ENCODE peak calls at places on chromosomes 5 and 9, in seven cellular contexts. J is H1, H is mesendoderm, C is neuronal stem cell, X is IMR-90, F is mesenchymal stem cell, K is trophoblast cell. Y is an unnamed sample.

GRCh38 chr5:175347027-175347426 is 97.0 kb downstream of the DRD1 start:
- DNase-seq in J (no peak), C (no peak), X (peak), K (no peak), F (no peak), H (no peak), Y (no peak)

GRCh38 chr5:135631356-135631755 is 52.6 kb upstream of the CXCL14 start:
- DNase-seq in X (no peak), K (no peak), C (no peak), F (no peak), H (no peak), J (no peak), Y (no peak)

GRCh38 chr5:127941646-127942045 is 141.9 kb upstream of the SLC12A2 start:
- DNase-seq in C (peak), F (peak), J (no peak), X (no peak), H (no peak), K (peak), Y (no peak)

GRCh38 chr9:113687680-113688371 is 188.3 kb upstream of the ZNF618 start:
- DNase-seq in C (no peak), X (no peak), H (peak), J (no peak), F (peak), K (no peak), Y (no peak)

GRCh38 chr5:113447651-113448050 is 12.9 kb upstream of the TSSK1B start:
- DNase-seq in C (peak), F (no peak), X (no peak), J (no peak), H (no peak), K (peak), Y (no peak)

GRCh38 chr9:115671911-115672310 is 481.7 kb upstream of the PAPPA start:
- DNase-seq in J (no peak), H (no peak), X (no peak), F (no peak), C (no peak), K (no peak), Y (no peak)

GRCh38 chr9:89593776-89594427 is 10.9 kb upstream of the GADD45G start:
- DNase-seq in H (peak), F (peak), J (no peak), K (peak), C (peak), X (peak), Y (peak)

GRCh38 chr9:121313458-121314152 is 45.6 kb downstream of the GSN start:
- DNase-seq in F (no peak), J (no peak), H (no peak), K (no peak), C (no peak), X (no peak), Y (no peak)

GRCh38 chr9:70120834-70121510 is 77.3 kb downstream of the MAMDC2 start:
- DNase-seq in J (no peak), F (peak), H (peak), K (peak), C (no peak), X (peak), Y (no peak)

GRCh38 chr5:150372626-150373025 is 15.1 kb downstream of the TCOF1 start:
- DNase-seq in C (no peak), X (no peak), J (no peak), H (no peak), K (no peak), F (no peak), Y (no peak)

GRCh38 chr9:133107961-133108793 is 12.9 kb downstream of the RALGDS start:
- DNase-seq in H (no peak), C (no peak), F (no peak), X (no peak), J (no peak), K (no peak), Y (no peak)

GRCh38 chr9:68978054-68978453 is 35.9 kb downstream of the PRKACG start:
- DNase-seq in H (no peak), C (no peak), X (no peak), K (no peak), F (no peak), J (no peak), Y (no peak)

GRCh38 chr9:7536310-7536939 is 263.2 kb downstream of the DMAC1 start:
- DNase-seq in H (peak), C (peak), X (peak), J (no peak), F (peak), K (peak), Y (peak)

GRCh38 chr9:133360400-133361393 is 4.3 kb downstream of the SURF2 start:
- DNase-seq in F (no peak), H (no peak), K (no peak), J (no peak), X (no peak), C (no peak), Y (no peak)

GRCh38 chr5:1101991-1102713 is 9.7 kb downstream of the SLC12A7 start:
- DNase-seq in H (peak), J (no peak), X (peak), K (no peak), F (peak), C (peak), Y (no peak)

GRCh38 chr5:55036477-55036876 is 12.4 kb downstream of the GZMK start:
- DNase-seq in F (peak), J (no peak), X (peak), C (no peak), K (no peak), H (peak), Y (no peak)

GRCh38 chr5:34522599-34523381 is 133.3 kb upstream of the RAI14 start:
- DNase-seq in X (peak), H (peak), J (peak), F (peak), K (peak), C (peak), Y (peak)

GRCh38 chr9:133073264-133074000 is 11.7 kb downstream of the CEL start:
- DNase-seq in H (no peak), C (no peak), X (no peak), J (no peak), K (no peak), F (no peak), Y (no peak)

GRCh38 chr9:4713849-4714248 is 27.2 kb downstream of the AK3 start:
- DNase-seq in H (no peak), K (no peak), X (no peak), F (no peak), J (no peak), C (no peak), Y (no peak)

GRCh38 chr9:17725399-17726010 is 146.6 kb downstream of the SH3GL2 start:
- DNase-seq in X (no peak), K (no peak), C (no peak), H (peak), F (no peak), J (no peak), Y (no peak)

GRCh38 chr9:2157277-2158105 is 142.3 kb downstream of the SMARCA2 start:
- DNase-seq in K (peak), X (peak), F (peak), C (no peak), J (no peak), H (peak), Y (peak)

GRCh38 chr5:32400394-32400793 is 44.1 kb downstream of the ZFR start:
- DNase-seq in F (no peak), C (no peak), X (no peak), J (no peak), K (no peak), H (no peak), Y (no peak)

GRCh38 chr9:108535526-108535925 is 320.3 kb downstream of the ACTL7B start:
- DNase-seq in H (peak), F (no peak), J (no peak), C (no peak), K (peak), X (no peak), Y (peak)

GRCh38 chr5:43110606-43111170 is 10.0 kb upstream of the ZNF131 start:
- DNase-seq in C (no peak), H (peak), F (no peak), X (no peak), K (peak), J (no peak), Y (peak)

GRCh38 chr9:4497855-4498254 is 7.6 kb downstream of the SLC1A1 start:
- DNase-seq in H (no peak), J (no peak), X (peak), C (no peak), F (peak), K (no peak), Y (no peak)

GRCh38 chr5:180250329-180250728 is 41.3 kb upstream of the RASGEF1C start:
- DNase-seq in J (no peak), K (peak), H (no peak), F (no peak), C (no peak), X (no peak), Y (no peak)

GRCh38 chr5:141877478-141878185 is 578 bp downstream of the PCDH1 start:
- DNase-seq in J (no peak), X (no peak), C (no peak), K (peak), F (peak), H (peak), Y (no peak)

GRCh38 chr9:132998861-132999635 is 20.6 kb downstream of the GFI1B start:
- DNase-seq in F (no peak), X (no peak), K (no peak), H (no peak), J (no peak), C (no peak), Y (no peak)

GRCh38 chr9:4117835-4118610 is 181.8 kb downstream of the GLIS3 start:
- DNase-seq in K (peak), F (no peak), J (peak), X (no peak), C (no peak), H (peak), Y (peak)

GRCh38 chr5:171252674-171253073 is 56.4 kb upstream of the TLX3 start:
- DNase-seq in J (no peak), C (no peak), K (no peak), X (no peak), H (no peak), F (no peak), Y (no peak)

GRCh38 chr5:135072357-135073247 is 38.6 kb upstream of the PITX1 start:
- DNase-seq in H (peak), J (peak), X (no peak), C (no peak), F (no peak), K (peak), Y (peak)

GRCh38 chr5:119578937-119579336 is 50.4 kb upstream of the FAM170A start:
- DNase-seq in F (peak), X (peak), H (peak), J (peak), C (no peak), K (peak), Y (peak)

GRCh38 chr5:106956187-106956586 is 714.5 kb downstream of the EFNA5 start:
- DNase-seq in X (no peak), C (no peak), K (no peak), F (no peak), J (no peak), H (peak), Y (no peak)

GRCh38 chr9:105862002-105862401 is 167.7 kb downstream of the TMEM38B start:
- DNase-seq in F (no peak), C (no peak), K (no peak), H (no peak), X (no peak), J (no peak), Y (no peak)

GRCh38 chr5:95728494-95729114 is 2.5 kb upstream of the RHOBTB3 start:
- DNase-seq in X (no peak), K (peak), C (no peak), J (no peak), H (peak), F (peak), Y (no peak)

DNA sequence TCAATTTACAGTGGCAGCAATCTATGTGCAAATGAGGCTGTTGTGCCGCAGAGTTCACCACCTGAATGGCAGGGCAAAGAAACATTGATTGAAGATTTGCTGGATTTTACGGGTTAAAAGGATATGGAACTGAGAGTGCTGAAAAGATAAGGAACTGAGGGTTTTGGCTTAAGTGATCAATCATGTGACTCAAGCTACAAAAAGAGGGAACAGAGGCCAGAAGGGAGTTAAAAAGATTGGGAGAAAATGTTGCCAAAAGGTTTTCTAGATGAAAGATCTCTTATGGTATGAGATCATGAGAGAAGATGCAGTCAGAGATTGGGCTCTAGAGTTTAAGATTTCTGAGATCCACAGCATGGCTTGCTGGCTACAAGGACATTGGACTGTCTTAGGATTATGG is 7.9 kb upstream of the RIMOC1 start:
- DNase-seq in C (no peak), K (no peak), J (no peak), X (no peak), H (no peak), F (no peak), Y (no peak)
- H3K4ac ChIP-seq in C (no peak), K (no peak), J (no peak), X (no peak), H (no peak), F (no peak), Y (no peak)

GRCh38 chr5:160128632-160129031 is 9.4 kb upstream of the PWWP2A start:
- DNase-seq in J (no peak), K (no peak), H (no peak), X (no peak), C (no peak), F (no peak), Y (no peak)
- H3K18ac ChIP-seq in J (no peak), K (no peak), H (no peak), X (no peak), C (no peak), F (no peak), Y (no peak)

GRCh38 chr9:71928806-71929205 is 17.4 kb downstream of the C9orf85 start:
- DNase-seq in H (no peak), J (no peak), K (no peak), X (no peak), C (no peak), F (no peak), Y (no peak)

GRCh38 chr9:71929223-71929622 is 17.8 kb downstream of the C9orf85 start:
- DNase-seq in C (no peak), K (peak), X (peak), J (no peak), H (no peak), F (peak), Y (no peak)

GRCh38 chr9:71928376-71928775 is 16.9 kb downstream of the C9orf85 start:
- DNase-seq in F (no peak), J (no peak), X (peak), C (no peak), K (peak), H (no peak), Y (no peak)

GRCh38 chr9:71931166-71931565 is 19.7 kb downstream of the C9orf85 start:
- DNase-seq in J (no peak), F (peak), C (no peak), X (peak), H (no peak), K (no peak), Y (no peak)

DNA sequence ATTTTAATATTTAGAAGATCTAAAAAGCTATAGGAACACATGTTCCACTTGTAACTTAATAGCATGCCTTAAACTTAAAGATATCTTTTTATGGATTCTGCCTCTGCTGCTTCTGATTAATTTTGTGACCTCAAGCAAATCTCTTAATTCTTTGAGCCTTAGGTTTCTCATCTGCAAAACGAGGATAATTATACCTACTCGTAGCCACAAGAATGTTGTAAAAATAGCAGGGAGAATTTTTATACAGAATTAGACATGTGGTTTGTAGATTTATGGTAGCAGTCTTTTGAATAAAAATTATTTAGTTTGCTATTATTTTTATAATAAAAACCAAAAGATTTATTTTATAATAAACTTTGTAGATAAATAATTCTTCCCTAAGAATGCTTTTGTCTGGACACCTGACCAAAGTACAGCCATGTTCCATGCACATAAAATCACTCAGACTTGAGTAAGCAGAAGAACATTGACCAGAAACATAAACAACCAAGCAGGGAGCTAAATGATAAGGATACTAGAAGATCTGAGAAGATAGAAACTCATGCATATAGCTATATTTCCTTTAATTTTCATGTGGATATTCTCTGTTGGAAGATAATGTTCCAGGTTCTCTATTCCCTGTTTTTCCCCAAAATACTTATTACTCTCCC is 18.5 kb downstream of the C9orf85 start:
- DNase-seq in K (no peak), F (peak), H (no peak), J (no peak), X (peak), C (no peak), Y (no peak)
- H3K4ac ChIP-seq in K (no peak), F (no peak), H (no peak), J (no peak), X (no peak), C (no peak), Y (no peak)

DNA sequence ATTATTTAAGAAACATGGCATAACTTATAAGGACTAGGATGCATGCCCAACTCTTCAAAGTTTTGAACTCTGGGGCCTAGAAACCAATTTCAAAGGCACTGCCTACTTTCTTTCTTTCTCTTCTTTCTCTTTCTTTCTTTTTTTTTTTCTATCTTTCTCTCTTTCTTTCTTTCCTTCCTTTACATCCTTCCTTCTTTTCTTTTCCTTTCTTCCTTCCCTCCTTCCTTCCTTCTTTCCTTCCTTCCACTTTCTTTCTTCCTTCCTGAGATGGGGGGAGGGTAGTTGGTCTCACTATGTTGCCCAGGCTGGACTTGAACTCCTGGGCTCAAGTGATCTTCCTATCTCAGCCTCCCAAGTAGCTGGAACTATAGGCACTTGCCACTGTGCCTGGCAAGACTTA is 15.9 kb upstream of the TOMM5 start:
- DNase-seq in K (no peak), C (no peak), H (no peak), X (no peak), J (no peak), F (no peak), Y (no peak)
- H3K18ac ChIP-seq in K (no peak), C (no peak), H (no peak), X (no peak), J (no peak), F (no peak), Y (no peak)

DNA sequence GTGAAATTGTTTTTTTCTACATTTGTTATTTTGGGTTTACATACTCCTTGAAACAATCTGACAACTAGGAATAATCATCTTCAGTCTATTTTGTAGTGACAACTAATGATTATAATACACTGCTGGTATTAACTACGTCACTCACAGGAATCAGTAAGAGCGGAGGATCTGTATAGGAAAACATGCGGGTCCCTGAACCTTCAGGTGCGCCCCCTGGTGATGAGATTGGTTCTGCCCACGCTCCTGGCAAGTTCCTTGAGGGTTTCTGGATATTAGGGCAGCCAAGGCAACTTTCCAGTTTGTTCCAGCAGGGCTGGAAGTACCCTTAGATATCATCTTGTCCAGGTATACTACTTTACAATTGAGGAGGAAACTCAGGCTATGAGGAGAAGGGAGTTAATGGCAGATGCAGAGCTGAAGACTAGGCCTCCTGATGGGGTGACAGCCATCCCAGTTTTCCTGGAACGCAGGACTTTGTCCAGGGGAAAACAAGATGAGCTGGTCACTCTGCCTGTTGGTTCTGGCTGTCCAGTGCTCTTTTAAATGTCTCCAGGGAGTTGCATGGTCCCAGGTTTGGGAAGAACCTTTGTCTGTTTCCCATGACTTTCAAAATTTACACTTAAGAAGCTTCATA is 15.0 kb upstream of the WNT8A start:
- DNase-seq in X (peak), F (peak), C (no peak), K (peak), J (peak), H (peak), Y (peak)
- H3K4ac ChIP-seq in X (no peak), F (no peak), C (no peak), K (no peak), J (no peak), H (no peak), Y (no peak)

DNA sequence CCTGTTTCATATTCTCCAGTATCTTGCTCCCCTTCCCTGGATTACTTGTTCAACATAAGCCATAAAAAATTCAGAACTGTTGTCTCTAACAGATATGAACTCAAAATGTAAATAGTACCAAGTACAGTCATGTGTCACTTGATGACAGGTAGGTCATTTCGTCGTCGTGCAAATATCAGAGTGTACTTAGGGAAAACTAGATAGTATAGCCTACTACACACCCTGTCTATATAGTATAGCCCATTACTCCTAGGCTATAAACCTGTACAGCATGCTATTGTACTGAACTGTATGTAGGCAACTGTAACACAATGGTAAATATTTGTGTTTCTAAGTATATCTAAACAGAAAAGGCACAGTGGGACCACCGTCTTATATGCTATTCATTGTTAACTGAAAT is 39.1 kb downstream of the SMIM15 start:
- DNase-seq in F (no peak), X (no peak), H (no peak), J (no peak), K (no peak), C (no peak), Y (no peak)
- H3K18ac ChIP-seq in F (no peak), X (no peak), H (no peak), J (no peak), K (no peak), C (no peak), Y (no peak)

DNA sequence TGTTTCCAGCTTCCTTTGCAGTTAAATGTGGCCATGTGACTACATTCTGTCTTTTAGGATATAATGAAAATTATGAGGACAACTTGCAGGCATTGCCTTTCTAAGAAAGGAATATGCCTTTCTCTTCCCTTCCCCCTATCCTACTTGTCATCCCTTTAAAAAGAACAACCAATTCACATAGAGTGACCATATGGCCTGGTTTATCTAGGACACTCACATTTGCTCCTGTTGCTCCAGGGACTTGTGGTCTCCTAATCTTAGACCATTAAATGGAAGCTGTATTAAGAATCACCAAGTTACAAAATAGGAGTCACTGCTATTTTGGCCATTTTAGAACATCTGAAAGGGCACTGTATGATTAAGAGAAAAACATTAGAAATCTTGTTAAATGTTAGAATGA is 520.3 kb downstream of the DTWD2 start:
- DNase-seq in X (no peak), H (no peak), J (no peak), F (no peak), K (no peak), C (no peak), Y (no peak)
- H3K4ac ChIP-seq in X (no peak), H (no peak), J (no peak), F (no peak), K (no peak), C (no peak), Y (no peak)

Y was measured in H9.